ENCODE peak calls at places on chromosomes 3 and 15, in nine cellular contexts. One of them, this sample, is unnamed.

GRCh38 chr15:41607033-41607432 is 48.0 kb downstream of the TYRO3 start:
- DNase-seq in HuH-7: no peak
- DNase-seq in cardiac muscle cell: peak; percentile 83
- DNase-seq in left ventricle myocardium superior: no peak
- DNase-seq in MM.1S: no peak
- DNase-seq in A172: peak; percentile 83
- DNase-seq in HL-60: no peak
- DNase-seq in IMR-90: peak; percentile 97
- DNase-seq in activated naive CD4-positive, alpha-beta T cell treated with anti-CD3 and anti-CD28 coated beads, Interleukin-2, amount 10 ng/mL, durations not matched to agents 7 days and 5 days: no peak
- DNase-seq in this sample: peak; percentile 87

GRCh38 chr3:48765376-48765775 is 48.4 kb upstream of the IP6K2 start:
- DNase-seq in HuH-7: no peak
- DNase-seq in cardiac muscle cell: peak; percentile 26
- DNase-seq in left ventricle myocardium superior: no peak
- DNase-seq in MM.1S: no peak
- DNase-seq in A172: no peak
- DNase-seq in HL-60: no peak
- DNase-seq in IMR-90: no peak
- DNase-seq in activated naive CD4-positive, alpha-beta T cell treated with anti-CD3 and anti-CD28 coated beads, Interleukin-2, amount 10 ng/mL, durations not matched to agents 7 days and 5 days: peak; percentile 26
- DNase-seq in this sample: no peak

GRCh38 chr3:197298858-197299854 is 744 bp upstream of the DLG1 start:
- DNase-seq in HuH-7: peak; percentile 66
- DNase-seq in cardiac muscle cell: peak; percentile 13
- DNase-seq in left ventricle myocardium superior: peak; percentile 52
- DNase-seq in MM.1S: peak; percentile 83
- DNase-seq in A172: peak; percentile 28
- DNase-seq in HL-60: no peak
- DNase-seq in IMR-90: no peak
- DNase-seq in activated naive CD4-positive, alpha-beta T cell treated with anti-CD3 and anti-CD28 coated beads, Interleukin-2, amount 10 ng/mL, durations not matched to agents 7 days and 5 days: peak; percentile 59
- DNase-seq in this sample: peak; percentile 74

GRCh38 chr15:72155021-72155621 is 36.9 kb downstream of the SENP8 start:
- DNase-seq in HuH-7: no peak
- DNase-seq in cardiac muscle cell: peak; percentile 48
- DNase-seq in left ventricle myocardium superior: peak; percentile 86
- DNase-seq in MM.1S: no peak
- DNase-seq in A172: peak; percentile 18
- DNase-seq in HL-60: no peak
- DNase-seq in IMR-90: peak; percentile 6
- DNase-seq in activated naive CD4-positive, alpha-beta T cell treated with anti-CD3 and anti-CD28 coated beads, Interleukin-2, amount 10 ng/mL, durations not matched to agents 7 days and 5 days: no peak
- DNase-seq in this sample: peak; percentile 71

GRCh38 chr3:145191543-145191942 is 969.4 kb downstream of the PLOD2 start:
- DNase-seq in HuH-7: peak; percentile 3
- DNase-seq in cardiac muscle cell: peak; percentile 29
- DNase-seq in left ventricle myocardium superior: no peak
- DNase-seq in MM.1S: no peak
- DNase-seq in A172: peak; percentile 47
- DNase-seq in HL-60: no peak
- DNase-seq in IMR-90: no peak
- DNase-seq in activated naive CD4-positive, alpha-beta T cell treated with anti-CD3 and anti-CD28 coated beads, Interleukin-2, amount 10 ng/mL, durations not matched to agents 7 days and 5 days: no peak
- DNase-seq in this sample: no peak

GRCh38 chr3:171297951-171298350 is 162.3 kb downstream of the TNIK start:
- DNase-seq in HuH-7: no peak
- DNase-seq in cardiac muscle cell: no peak
- DNase-seq in left ventricle myocardium superior: no peak
- DNase-seq in MM.1S: no peak
- DNase-seq in A172: no peak
- DNase-seq in HL-60: no peak
- DNase-seq in IMR-90: no peak
- DNase-seq in activated naive CD4-positive, alpha-beta T cell treated with anti-CD3 and anti-CD28 coated beads, Interleukin-2, amount 10 ng/mL, durations not matched to agents 7 days and 5 days: no peak
- DNase-seq in this sample: no peak

GRCh38 chr15:70060214-70061085 is 37.3 kb downstream of the TLE3 start:
- DNase-seq in HuH-7: no peak
- DNase-seq in cardiac muscle cell: no peak
- DNase-seq in left ventricle myocardium superior: no peak
- DNase-seq in MM.1S: no peak
- DNase-seq in A172: no peak
- DNase-seq in HL-60: no peak
- DNase-seq in IMR-90: no peak
- DNase-seq in activated naive CD4-positive, alpha-beta T cell treated with anti-CD3 and anti-CD28 coated beads, Interleukin-2, amount 10 ng/mL, durations not matched to agents 7 days and 5 days: peak; percentile 15
- DNase-seq in this sample: no peak

GRCh38 chr15:63610209-63610841 is 13.1 kb downstream of the FBXL22 start:
- DNase-seq in HuH-7: peak; percentile 77
- DNase-seq in cardiac muscle cell: peak; percentile 82
- DNase-seq in left ventricle myocardium superior: no peak
- DNase-seq in MM.1S: peak; percentile 90
- DNase-seq in A172: peak; percentile 86
- DNase-seq in HL-60: peak; percentile 52
- DNase-seq in IMR-90: peak; percentile 82
- DNase-seq in activated naive CD4-positive, alpha-beta T cell treated with anti-CD3 and anti-CD28 coated beads, Interleukin-2, amount 10 ng/mL, durations not matched to agents 7 days and 5 days: peak; percentile 88
- DNase-seq in this sample: peak; percentile 89

GRCh38 chr3:173893066-173893465 is 495.5 kb downstream of the NLGN1 start:
- DNase-seq in HuH-7: no peak
- DNase-seq in cardiac muscle cell: no peak
- DNase-seq in left ventricle myocardium superior: no peak
- DNase-seq in MM.1S: no peak
- DNase-seq in A172: peak; percentile 43
- DNase-seq in HL-60: no peak
- DNase-seq in IMR-90: peak; percentile 57
- DNase-seq in activated naive CD4-positive, alpha-beta T cell treated with anti-CD3 and anti-CD28 coated beads, Interleukin-2, amount 10 ng/mL, durations not matched to agents 7 days and 5 days: no peak
- DNase-seq in this sample: peak; percentile 99

GRCh38 chr3:133983126-133983525 is 46.6 kb downstream of the SLCO2A1 start:
- DNase-seq in HuH-7: no peak
- DNase-seq in cardiac muscle cell: no peak
- DNase-seq in left ventricle myocardium superior: no peak
- DNase-seq in MM.1S: no peak
- DNase-seq in A172: no peak
- DNase-seq in HL-60: no peak
- DNase-seq in IMR-90: no peak
- DNase-seq in activated naive CD4-positive, alpha-beta T cell treated with anti-CD3 and anti-CD28 coated beads, Interleukin-2, amount 10 ng/mL, durations not matched to agents 7 days and 5 days: no peak
- DNase-seq in this sample: no peak

GRCh38 chr15:79090487-79091203 is at the start of gene RASGRF1:
- DNase-seq in HuH-7: no peak
- DNase-seq in cardiac muscle cell: peak; percentile 6
- DNase-seq in left ventricle myocardium superior: no peak
- DNase-seq in MM.1S: no peak
- DNase-seq in A172: no peak
- DNase-seq in HL-60: no peak
- DNase-seq in IMR-90: no peak
- DNase-seq in activated naive CD4-positive, alpha-beta T cell treated with anti-CD3 and anti-CD28 coated beads, Interleukin-2, amount 10 ng/mL, durations not matched to agents 7 days and 5 days: no peak
- DNase-seq in this sample: no peak

GRCh38 chr3:123188058-123188457 is 13.7 kb upstream of the SEC22A start:
- DNase-seq in HuH-7: no peak
- DNase-seq in cardiac muscle cell: peak; percentile 47
- DNase-seq in left ventricle myocardium superior: no peak
- DNase-seq in MM.1S: no peak
- DNase-seq in A172: no peak
- DNase-seq in HL-60: no peak
- DNase-seq in IMR-90: peak; percentile 4
- DNase-seq in activated naive CD4-positive, alpha-beta T cell treated with anti-CD3 and anti-CD28 coated beads, Interleukin-2, amount 10 ng/mL, durations not matched to agents 7 days and 5 days: no peak
- DNase-seq in this sample: no peak

GRCh38 chr15:51046799-51047449 is 47.8 kb downstream of the TNFAIP8L3 start:
- DNase-seq in HuH-7: peak; percentile 18
- DNase-seq in cardiac muscle cell: peak; percentile 57
- DNase-seq in left ventricle myocardium superior: peak; percentile 34
- DNase-seq in MM.1S: no peak
- DNase-seq in A172: no peak
- DNase-seq in HL-60: no peak
- DNase-seq in IMR-90: peak; percentile 39
- DNase-seq in activated naive CD4-positive, alpha-beta T cell treated with anti-CD3 and anti-CD28 coated beads, Interleukin-2, amount 10 ng/mL, durations not matched to agents 7 days and 5 days: no peak
- DNase-seq in this sample: peak; percentile 34

GRCh38 chr15:64343841-64344240 is 12.1 kb downstream of the CSNK1G1 start:
- DNase-seq in HuH-7: no peak
- DNase-seq in cardiac muscle cell: no peak
- DNase-seq in left ventricle myocardium superior: no peak
- DNase-seq in MM.1S: no peak
- DNase-seq in A172: no peak
- DNase-seq in HL-60: no peak
- DNase-seq in IMR-90: peak; percentile 64
- DNase-seq in activated naive CD4-positive, alpha-beta T cell treated with anti-CD3 and anti-CD28 coated beads, Interleukin-2, amount 10 ng/mL, durations not matched to agents 7 days and 5 days: no peak
- DNase-seq in this sample: no peak

GRCh38 chr3:181265750-181266333 is 276.3 kb upstream of the DNAJC19 start:
- DNase-seq in HuH-7: no peak
- DNase-seq in cardiac muscle cell: no peak
- DNase-seq in left ventricle myocardium superior: no peak
- DNase-seq in MM.1S: peak; percentile 75
- DNase-seq in A172: peak; percentile 34
- DNase-seq in HL-60: no peak
- DNase-seq in IMR-90: no peak
- DNase-seq in activated naive CD4-positive, alpha-beta T cell treated with anti-CD3 and anti-CD28 coated beads, Interleukin-2, amount 10 ng/mL, durations not matched to agents 7 days and 5 days: no peak
- DNase-seq in this sample: peak; percentile 8

GRCh38 chr3:111749171-111750170 is 109.6 kb upstream of the PHLDB2 start:
- DNase-seq in HuH-7: no peak
- DNase-seq in cardiac muscle cell: no peak
- DNase-seq in left ventricle myocardium superior: no peak
- DNase-seq in MM.1S: no peak
- DNase-seq in A172: no peak
- DNase-seq in HL-60: no peak
- DNase-seq in IMR-90: no peak
- DNase-seq in activated naive CD4-positive, alpha-beta T cell treated with anti-CD3 and anti-CD28 coated beads, Interleukin-2, amount 10 ng/mL, durations not matched to agents 7 days and 5 days: no peak
- DNase-seq in this sample: no peak

GRCh38 chr3:171566803-171567422 is 106.7 kb upstream of the TNIK start:
- DNase-seq in HuH-7: no peak
- DNase-seq in cardiac muscle cell: peak; percentile 54
- DNase-seq in left ventricle myocardium superior: no peak
- DNase-seq in MM.1S: peak; percentile 68
- DNase-seq in A172: peak; percentile 45
- DNase-seq in HL-60: no peak
- DNase-seq in IMR-90: peak; percentile 46
- DNase-seq in activated naive CD4-positive, alpha-beta T cell treated with anti-CD3 and anti-CD28 coated beads, Interleukin-2, amount 10 ng/mL, durations not matched to agents 7 days and 5 days: no peak
- DNase-seq in this sample: peak; percentile 60

GRCh38 chr3:63242124-63242523 is 36.0 kb upstream of the SYNPR start:
- DNase-seq in HuH-7: no peak
- DNase-seq in cardiac muscle cell: no peak
- DNase-seq in left ventricle myocardium superior: no peak
- DNase-seq in MM.1S: no peak
- DNase-seq in A172: no peak
- DNase-seq in HL-60: no peak
- DNase-seq in IMR-90: no peak
- DNase-seq in activated naive CD4-positive, alpha-beta T cell treated with anti-CD3 and anti-CD28 coated beads, Interleukin-2, amount 10 ng/mL, durations not matched to agents 7 days and 5 days: no peak
- DNase-seq in this sample: no peak

GRCh38 chr3:86938706-86939105 is 52.2 kb downstream of the VGLL3 start:
- DNase-seq in HuH-7: no peak
- DNase-seq in cardiac muscle cell: no peak
- DNase-seq in left ventricle myocardium superior: no peak
- DNase-seq in MM.1S: no peak
- DNase-seq in A172: no peak
- DNase-seq in HL-60: no peak
- DNase-seq in IMR-90: peak; percentile 87
- DNase-seq in activated naive CD4-positive, alpha-beta T cell treated with anti-CD3 and anti-CD28 coated beads, Interleukin-2, amount 10 ng/mL, durations not matched to agents 7 days and 5 days: no peak
- DNase-seq in this sample: peak; percentile 30

GRCh38 chr15:63186065-63186464 is 3.3 kb upstream of the RAB8B start:
- DNase-seq in HuH-7: no peak
- DNase-seq in cardiac muscle cell: peak; percentile 53
- DNase-seq in left ventricle myocardium superior: no peak
- DNase-seq in MM.1S: no peak
- DNase-seq in A172: no peak
- DNase-seq in HL-60: no peak
- DNase-seq in IMR-90: peak; percentile 84
- DNase-seq in activated naive CD4-positive, alpha-beta T cell treated with anti-CD3 and anti-CD28 coated beads, Interleukin-2, amount 10 ng/mL, durations not matched to agents 7 days and 5 days: no peak
- DNase-seq in this sample: peak; percentile 85

GRCh38 chr3:140199008-140199407 is 264.0 kb downstream of the CLSTN2 start:
- DNase-seq in HuH-7: no peak
- DNase-seq in cardiac muscle cell: peak; percentile 10
- DNase-seq in left ventricle myocardium superior: no peak
- DNase-seq in MM.1S: no peak
- DNase-seq in A172: no peak
- DNase-seq in HL-60: no peak
- DNase-seq in IMR-90: no peak
- DNase-seq in activated naive CD4-positive, alpha-beta T cell treated with anti-CD3 and anti-CD28 coated beads, Interleukin-2, amount 10 ng/mL, durations not matched to agents 7 days and 5 days: no peak
- DNase-seq in this sample: no peak

GRCh38 chr3:14267976-14268375 is 89.4 kb downstream of the LSM3 start:
- DNase-seq in HuH-7: no peak
- DNase-seq in cardiac muscle cell: no peak
- DNase-seq in left ventricle myocardium superior: no peak
- DNase-seq in MM.1S: no peak
- DNase-seq in A172: no peak
- DNase-seq in HL-60: no peak
- DNase-seq in IMR-90: no peak
- DNase-seq in activated naive CD4-positive, alpha-beta T cell treated with anti-CD3 and anti-CD28 coated beads, Interleukin-2, amount 10 ng/mL, durations not matched to agents 7 days and 5 days: no peak
- DNase-seq in this sample: peak; percentile 36

GRCh38 chr3:1847571-1847970 is 251.1 kb upstream of the CNTN4 start:
- DNase-seq in HuH-7: no peak
- DNase-seq in cardiac muscle cell: no peak
- DNase-seq in left ventricle myocardium superior: no peak
- DNase-seq in MM.1S: no peak
- DNase-seq in A172: no peak
- DNase-seq in HL-60: no peak
- DNase-seq in IMR-90: no peak
- DNase-seq in activated naive CD4-positive, alpha-beta T cell treated with anti-CD3 and anti-CD28 coated beads, Interleukin-2, amount 10 ng/mL, durations not matched to agents 7 days and 5 days: no peak
- DNase-seq in this sample: no peak

GRCh38 chr3:194294199-194294887 is 56.8 kb downstream of the CPN2 start:
- DNase-seq in HuH-7: no peak
- DNase-seq in cardiac muscle cell: no peak
- DNase-seq in left ventricle myocardium superior: no peak
- DNase-seq in MM.1S: no peak
- DNase-seq in A172: no peak
- DNase-seq in HL-60: no peak
- DNase-seq in IMR-90: no peak
- DNase-seq in activated naive CD4-positive, alpha-beta T cell treated with anti-CD3 and anti-CD28 coated beads, Interleukin-2, amount 10 ng/mL, durations not matched to agents 7 days and 5 days: no peak
- DNase-seq in this sample: no peak

GRCh38 chr3:101010316-101010715 is 17.1 kb upstream of the ABI3BP start:
- DNase-seq in HuH-7: no peak
- DNase-seq in cardiac muscle cell: peak; percentile 7
- DNase-seq in left ventricle myocardium superior: no peak
- DNase-seq in MM.1S: no peak
- DNase-seq in A172: peak; percentile 50
- DNase-seq in HL-60: no peak
- DNase-seq in IMR-90: peak; percentile 60
- DNase-seq in activated naive CD4-positive, alpha-beta T cell treated with anti-CD3 and anti-CD28 coated beads, Interleukin-2, amount 10 ng/mL, durations not matched to agents 7 days and 5 days: no peak
- DNase-seq in this sample: peak; percentile 68

GRCh38 chr15:62624541-62625399 is 417.8 kb upstream of the TPM1 start:
- DNase-seq in HuH-7: no peak
- DNase-seq in cardiac muscle cell: peak; percentile 50
- DNase-seq in left ventricle myocardium superior: no peak
- DNase-seq in MM.1S: no peak
- DNase-seq in A172: no peak
- DNase-seq in HL-60: no peak
- DNase-seq in IMR-90: peak; percentile 74
- DNase-seq in activated naive CD4-positive, alpha-beta T cell treated with anti-CD3 and anti-CD28 coated beads, Interleukin-2, amount 10 ng/mL, durations not matched to agents 7 days and 5 days: no peak
- DNase-seq in this sample: peak; percentile 60

GRCh38 chr3:186520957-186521842 is 23.0 kb downstream of the CRYGS start:
- DNase-seq in HuH-7: no peak
- DNase-seq in cardiac muscle cell: no peak
- DNase-seq in left ventricle myocardium superior: no peak
- DNase-seq in MM.1S: no peak
- DNase-seq in A172: no peak
- DNase-seq in HL-60: no peak
- DNase-seq in IMR-90: no peak
- DNase-seq in activated naive CD4-positive, alpha-beta T cell treated with anti-CD3 and anti-CD28 coated beads, Interleukin-2, amount 10 ng/mL, durations not matched to agents 7 days and 5 days: no peak
- DNase-seq in this sample: peak; percentile 19

GRCh38 chr3:175805825-175806224 is 946.7 kb downstream of the NAALADL2 start:
- DNase-seq in HuH-7: no peak
- DNase-seq in cardiac muscle cell: no peak
- DNase-seq in left ventricle myocardium superior: no peak
- DNase-seq in MM.1S: no peak
- DNase-seq in A172: no peak
- DNase-seq in HL-60: no peak
- DNase-seq in IMR-90: peak; percentile 28
- DNase-seq in activated naive CD4-positive, alpha-beta T cell treated with anti-CD3 and anti-CD28 coated beads, Interleukin-2, amount 10 ng/mL, durations not matched to agents 7 days and 5 days: no peak
- DNase-seq in this sample: no peak

GRCh38 chr3:185988080-185988815 is 50.4 kb upstream of the TRA2B start:
- DNase-seq in HuH-7: no peak
- DNase-seq in cardiac muscle cell: no peak
- DNase-seq in left ventricle myocardium superior: no peak
- DNase-seq in MM.1S: no peak
- DNase-seq in A172: peak; percentile 11
- DNase-seq in HL-60: no peak
- DNase-seq in IMR-90: no peak
- DNase-seq in activated naive CD4-positive, alpha-beta T cell treated with anti-CD3 and anti-CD28 coated beads, Interleukin-2, amount 10 ng/mL, durations not matched to agents 7 days and 5 days: no peak
- DNase-seq in this sample: no peak

GRCh38 chr3:191502583-191502982 is 41.6 kb downstream of the PYDC2 start:
- DNase-seq in HuH-7: no peak
- DNase-seq in cardiac muscle cell: no peak
- DNase-seq in left ventricle myocardium superior: no peak
- DNase-seq in MM.1S: no peak
- DNase-seq in A172: peak; percentile 26
- DNase-seq in HL-60: no peak
- DNase-seq in IMR-90: no peak
- DNase-seq in activated naive CD4-positive, alpha-beta T cell treated with anti-CD3 and anti-CD28 coated beads, Interleukin-2, amount 10 ng/mL, durations not matched to agents 7 days and 5 days: no peak
- DNase-seq in this sample: peak; percentile 21

GRCh38 chr3:173045770-173046382 is 95.2 kb downstream of the SPATA16 start:
- DNase-seq in HuH-7: no peak
- DNase-seq in cardiac muscle cell: peak; percentile 32
- DNase-seq in left ventricle myocardium superior: no peak
- DNase-seq in MM.1S: peak; percentile 21
- DNase-seq in A172: peak; percentile 4
- DNase-seq in HL-60: no peak
- DNase-seq in IMR-90: no peak
- DNase-seq in activated naive CD4-positive, alpha-beta T cell treated with anti-CD3 and anti-CD28 coated beads, Interleukin-2, amount 10 ng/mL, durations not matched to agents 7 days and 5 days: no peak
- DNase-seq in this sample: peak; percentile 10

This sample was measured in M059J.